ENCODE peak calls at places on chromosomes 6 and 20, in seven cellular contexts. One of them, this sample, is unnamed.

GRCh38 chr6:109762166-109762565 is 71.1 kb downstream of the FIG4 start:
- DNase-seq in mesothelial cell of epicardium: no peak
- DNase-seq in H9: no peak
- DNase-seq in cardiac fibroblast: no peak
- DNase-seq in GM23338: no peak
- DNase-seq in astrocyte of the cerebellum: no peak
- DNase-seq in AG10803: no peak
- DNase-seq in this sample: no peak

GRCh38 chr6:52310932-52311331 is 26.4 kb upstream of the MCM3 start:
- DNase-seq in mesothelial cell of epicardium: no peak
- DNase-seq in H9: no peak
- DNase-seq in cardiac fibroblast: no peak
- DNase-seq in GM23338: no peak
- DNase-seq in astrocyte of the cerebellum: no peak
- DNase-seq in AG10803: no peak
- DNase-seq in this sample: no peak

GRCh38 chr6:101083533-101084172 is 202.5 kb upstream of the ASCC3 start:
- DNase-seq in mesothelial cell of epicardium: no peak
- DNase-seq in H9: no peak
- DNase-seq in cardiac fibroblast: peak; percentile 95
- DNase-seq in GM23338: peak; percentile 57
- DNase-seq in astrocyte of the cerebellum: no peak
- DNase-seq in AG10803: peak; percentile 74
- DNase-seq in this sample: peak; percentile 89

GRCh38 chr6:48101277-48101676 is 9.7 kb downstream of the PTCHD4 start:
- DNase-seq in mesothelial cell of epicardium: no peak
- DNase-seq in H9: no peak
- DNase-seq in cardiac fibroblast: peak; percentile 52
- DNase-seq in GM23338: no peak
- DNase-seq in astrocyte of the cerebellum: no peak
- DNase-seq in AG10803: no peak
- DNase-seq in this sample: no peak

GRCh38 chr6:18465410-18466154 is 78.4 kb downstream of the RNF144B start:
- DNase-seq in mesothelial cell of epicardium: no peak
- DNase-seq in H9: no peak
- DNase-seq in cardiac fibroblast: no peak
- DNase-seq in GM23338: no peak
- DNase-seq in astrocyte of the cerebellum: no peak
- DNase-seq in AG10803: no peak
- DNase-seq in this sample: no peak

GRCh38 chr6:133983099-133983939 is 30.3 kb downstream of the TBPL1 start:
- DNase-seq in mesothelial cell of epicardium: no peak
- DNase-seq in H9: no peak
- DNase-seq in cardiac fibroblast: peak; percentile 45
- DNase-seq in GM23338: no peak
- DNase-seq in astrocyte of the cerebellum: no peak
- DNase-seq in AG10803: peak; percentile 31
- DNase-seq in this sample: no peak

GRCh38 chr6:121837545-121838229 is 402.2 kb downstream of the GJA1 start:
- DNase-seq in mesothelial cell of epicardium: no peak
- DNase-seq in H9: no peak
- DNase-seq in cardiac fibroblast: no peak
- DNase-seq in GM23338: no peak
- DNase-seq in astrocyte of the cerebellum: no peak
- DNase-seq in AG10803: peak; percentile 29
- DNase-seq in this sample: no peak

GRCh38 chr6:81938991-81939773 is 186.7 kb upstream of the TENT5A start:
- DNase-seq in mesothelial cell of epicardium: no peak
- DNase-seq in H9: no peak
- DNase-seq in cardiac fibroblast: peak; percentile 65
- DNase-seq in GM23338: peak; percentile 6
- DNase-seq in astrocyte of the cerebellum: peak; percentile 32
- DNase-seq in AG10803: peak; percentile 70
- DNase-seq in this sample: peak; percentile 27

GRCh38 chr6:21732731-21733130 is 139.2 kb downstream of the SOX4 start:
- DNase-seq in mesothelial cell of epicardium: no peak
- DNase-seq in H9: no peak
- DNase-seq in cardiac fibroblast: no peak
- DNase-seq in GM23338: no peak
- DNase-seq in astrocyte of the cerebellum: no peak
- DNase-seq in AG10803: no peak
- DNase-seq in this sample: no peak

GRCh38 chr20:46865824-46866223 is 28.8 kb upstream of the EYA2 start:
- DNase-seq in mesothelial cell of epicardium: no peak
- DNase-seq in H9: no peak
- DNase-seq in cardiac fibroblast: no peak
- DNase-seq in GM23338: no peak
- DNase-seq in astrocyte of the cerebellum: no peak
- DNase-seq in AG10803: no peak
- DNase-seq in this sample: no peak

GRCh38 chr20:9200620-9201019 is 131.7 kb downstream of the PLCB4 start:
- DNase-seq in mesothelial cell of epicardium: no peak
- DNase-seq in H9: no peak
- DNase-seq in cardiac fibroblast: peak; percentile 43
- DNase-seq in GM23338: no peak
- DNase-seq in astrocyte of the cerebellum: no peak
- DNase-seq in AG10803: peak; percentile 80
- DNase-seq in this sample: peak; percentile 51

GRCh38 chr20:23092861-23093543 is 6.9 kb upstream of the CD93 start:
- DNase-seq in mesothelial cell of epicardium: no peak
- DNase-seq in H9: no peak
- DNase-seq in cardiac fibroblast: no peak
- DNase-seq in GM23338: no peak
- DNase-seq in astrocyte of the cerebellum: no peak
- DNase-seq in AG10803: no peak
- DNase-seq in this sample: no peak

GRCh38 chr6:116073765-116074450 is 13.2 kb upstream of the FRK start:
- DNase-seq in mesothelial cell of epicardium: no peak
- DNase-seq in H9: no peak
- DNase-seq in cardiac fibroblast: peak; percentile 65
- DNase-seq in GM23338: no peak
- DNase-seq in astrocyte of the cerebellum: peak; percentile 11
- DNase-seq in AG10803: peak; percentile 40
- DNase-seq in this sample: peak; percentile 40

GRCh38 chr6:56243518-56244070 is 3.8 kb downstream of the COL21A1 start:
- DNase-seq in mesothelial cell of epicardium: no peak
- DNase-seq in H9: no peak
- DNase-seq in cardiac fibroblast: peak; percentile 53
- DNase-seq in GM23338: no peak
- DNase-seq in astrocyte of the cerebellum: no peak
- DNase-seq in AG10803: no peak
- DNase-seq in this sample: no peak

GRCh38 chr20:61448396-61448795 is 196.3 kb downstream of the CDH4 start:
- DNase-seq in mesothelial cell of epicardium: no peak
- DNase-seq in H9: no peak
- DNase-seq in cardiac fibroblast: no peak
- DNase-seq in GM23338: no peak
- DNase-seq in astrocyte of the cerebellum: no peak
- DNase-seq in AG10803: no peak
- DNase-seq in this sample: no peak

GRCh38 chr6:78835817-78836216 is 31.5 kb upstream of the IRAK1BP1 start:
- DNase-seq in mesothelial cell of epicardium: no peak
- DNase-seq in H9: no peak
- DNase-seq in cardiac fibroblast: peak; percentile 33
- DNase-seq in GM23338: no peak
- DNase-seq in astrocyte of the cerebellum: no peak
- DNase-seq in AG10803: peak; percentile 13
- DNase-seq in this sample: no peak
- TF ChIP-seq CTCF in mesothelial cell of epicardium: no peak
- TF ChIP-seq CTCF in H9: peak; percentile 34
- TF ChIP-seq CTCF in cardiac fibroblast: peak; percentile 14
- TF ChIP-seq CTCF in GM23338: no peak
- TF ChIP-seq CTCF in astrocyte of the cerebellum: no peak
- TF ChIP-seq CTCF in AG10803: peak; percentile 41
- TF ChIP-seq CTCF in this sample: no peak

GRCh38 chr6:42269974-42270510 is 52.4 kb upstream of the MRPS10 start:
- DNase-seq in mesothelial cell of epicardium: no peak
- DNase-seq in H9: no peak
- DNase-seq in cardiac fibroblast: no peak
- DNase-seq in GM23338: no peak
- DNase-seq in astrocyte of the cerebellum: no peak
- DNase-seq in AG10803: no peak
- DNase-seq in this sample: no peak
- TF ChIP-seq CTCF in mesothelial cell of epicardium: no peak
- TF ChIP-seq CTCF in H9: no peak
- TF ChIP-seq CTCF in cardiac fibroblast: no peak
- TF ChIP-seq CTCF in GM23338: no peak
- TF ChIP-seq CTCF in astrocyte of the cerebellum: no peak
- TF ChIP-seq CTCF in AG10803: no peak
- TF ChIP-seq CTCF in this sample: no peak

DNA sequence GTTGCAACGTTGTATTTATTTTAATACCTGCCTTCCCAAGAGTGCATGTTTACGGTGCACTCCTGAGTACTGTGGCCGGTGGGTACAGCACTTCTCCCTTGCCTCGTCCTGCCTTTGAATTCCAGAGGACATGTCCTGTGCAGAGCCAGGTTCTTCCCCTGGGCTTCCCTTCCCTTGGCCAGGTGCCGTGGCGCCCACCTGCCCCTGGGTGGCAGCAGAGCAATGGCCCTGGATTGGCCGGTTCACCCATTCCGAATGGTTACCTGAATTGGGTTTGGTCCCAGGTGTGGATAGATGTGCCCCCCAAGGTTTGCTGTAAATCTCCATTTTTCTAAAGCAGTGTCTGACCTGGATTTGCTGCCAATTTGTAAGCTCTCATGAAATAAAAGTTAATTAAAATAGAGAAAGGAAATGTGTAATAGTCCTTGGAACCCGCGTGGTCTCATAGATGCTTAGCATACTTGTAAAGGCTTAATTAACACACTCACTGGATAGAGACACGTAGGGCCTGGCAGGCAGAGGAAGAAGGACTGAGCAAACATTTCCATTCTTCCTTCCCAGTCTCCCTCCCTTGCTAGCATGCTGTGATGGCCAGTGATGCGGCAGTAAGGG is 40.6 kb downstream of the DTD1 start:
- DNase-seq in mesothelial cell of epicardium: peak; percentile 46
- DNase-seq in H9: peak; percentile 78
- DNase-seq in cardiac fibroblast: no peak
- DNase-seq in GM23338: peak; percentile 80
- DNase-seq in astrocyte of the cerebellum: no peak
- DNase-seq in AG10803: no peak
- DNase-seq in this sample: no peak
- TF ChIP-seq CTCF in mesothelial cell of epicardium: no peak
- TF ChIP-seq CTCF in H9: peak; percentile 86
- TF ChIP-seq CTCF in cardiac fibroblast: peak; percentile 60
- TF ChIP-seq CTCF in GM23338: peak; percentile 89
- TF ChIP-seq CTCF in astrocyte of the cerebellum: peak; percentile 71
- TF ChIP-seq CTCF in AG10803: peak; percentile 50
- TF ChIP-seq CTCF in this sample: peak; percentile 66

GRCh38 chr6:62345962-62346689 is 60.1 kb upstream of the KHDRBS2 start:
- DNase-seq in mesothelial cell of epicardium: no peak
- DNase-seq in H9: no peak
- DNase-seq in cardiac fibroblast: no peak
- DNase-seq in GM23338: no peak
- DNase-seq in astrocyte of the cerebellum: no peak
- DNase-seq in AG10803: no peak
- DNase-seq in this sample: no peak
- TF ChIP-seq CTCF in mesothelial cell of epicardium: no peak
- TF ChIP-seq CTCF in H9: no peak
- TF ChIP-seq CTCF in cardiac fibroblast: no peak
- TF ChIP-seq CTCF in GM23338: no peak
- TF ChIP-seq CTCF in astrocyte of the cerebellum: no peak
- TF ChIP-seq CTCF in AG10803: no peak
- TF ChIP-seq CTCF in this sample: no peak

GRCh38 chr6:10424005-10424404 is 9.1 kb upstream of the TFAP2A start:
- DNase-seq in mesothelial cell of epicardium: no peak
- DNase-seq in H9: no peak
- DNase-seq in cardiac fibroblast: no peak
- DNase-seq in GM23338: peak; percentile 68
- DNase-seq in astrocyte of the cerebellum: no peak
- DNase-seq in AG10803: no peak
- DNase-seq in this sample: no peak
- TF ChIP-seq CTCF in mesothelial cell of epicardium: no peak
- TF ChIP-seq CTCF in H9: peak; percentile 47
- TF ChIP-seq CTCF in cardiac fibroblast: no peak
- TF ChIP-seq CTCF in GM23338: peak; percentile 20
- TF ChIP-seq CTCF in astrocyte of the cerebellum: no peak
- TF ChIP-seq CTCF in AG10803: peak; percentile 30
- TF ChIP-seq CTCF in this sample: peak; percentile 19

This sample was measured in BJ.